ENCODE peak calls at places on chromosomes 4 and X, in four cellular contexts. A is brain microvascular endothelial cell, R is cardiac muscle cell, M is caudate nucleus. V is an unnamed sample.

GRCh38 chr4:129082302-129082701 is 11.0 kb downstream of the SCLT1 start:
- DNase-seq in R (no peak), A (no peak), M (no peak), V (no peak)

GRCh38 chrX:42823443-42823842 is 45.5 kb upstream of the PPP1R2C start:
- DNase-seq in R (no peak), A (no peak), M (no peak), V (no peak)

GRCh38 chr4:97987019-97987648 is 156.1 kb downstream of the STPG2 start:
- DNase-seq in A (no peak), R (peak; percentile 48), M (no peak), V (no peak)

GRCh38 chr4:103091601-103092223 is 7.9 kb downstream of the BDH2 start:
- DNase-seq in A (peak; percentile 50), R (peak; percentile 74), M (no peak), V (no peak)

GRCh38 chr4:106496066-106496465 is 127.5 kb upstream of the GIMD1 start:
- DNase-seq in M (no peak), A (no peak), R (no peak), V (no peak)

GRCh38 chrX:12948495-12948894 is 26.4 kb upstream of the TMSB4X start:
- DNase-seq in A (no peak), R (no peak), M (no peak), V (no peak)

GRCh38 chr4:40269133-40269532 is 66.0 kb upstream of the CHRNA9 start:
- DNase-seq in A (no peak), R (no peak), M (no peak), V (no peak)

GRCh38 chrX:83509246-83509801 is 1.2 kb downstream of the POU3F4 start:
- DNase-seq in M (no peak), R (no peak), A (no peak), V (no peak)

GRCh38 chr4:15398001-15398400 is 29.8 kb upstream of the C1QTNF7 start:
- DNase-seq in A (no peak), R (no peak), M (no peak), V (no peak)

GRCh38 chrX:138859421-138859820 is 147.9 kb upstream of the FGF13 start:
- DNase-seq in R (no peak), M (no peak), A (no peak), V (no peak)

GRCh38 chr4:55183926-55184599 is 58.7 kb upstream of the KDR start:
- DNase-seq in R (peak; percentile 97), A (peak; percentile 98), M (no peak), V (no peak)

GRCh38 chr4:144655491-144655890 is 9.5 kb downstream of the HHIP start:
- DNase-seq in A (no peak), M (no peak), R (no peak), V (no peak)

GRCh38 chr4:155657985-155658384 is 8.7 kb upstream of the GUCY1A1 start:
- DNase-seq in R (no peak), M (no peak), A (no peak), V (no peak)

GRCh38 chr4:110654254-110654635 is 31.4 kb upstream of the PITX2 start:
- DNase-seq in M (no peak), A (peak; percentile 20), R (peak; percentile 46), V (no peak)

GRCh38 chr4:147136783-147137182 is 191.1 kb upstream of the TTC29 start:
- DNase-seq in A (no peak), M (no peak), R (peak; percentile 38), V (no peak)

GRCh38 chr4:147137280-147137679 is 191.6 kb upstream of the TTC29 start:
- DNase-seq in M (no peak), R (no peak), A (no peak), V (no peak)

GRCh38 chr4:147138171-147138570 is 192.5 kb upstream of the TTC29 start:
- DNase-seq in M (no peak), A (peak; percentile 49), R (no peak), V (no peak)

GRCh38 chr4:147134536-147135210 is 189.0 kb upstream of the TTC29 start:
- DNase-seq in M (no peak), R (peak; percentile 25), A (no peak), V (no peak)

GRCh38 chr4:147136308-147136707 is 190.6 kb upstream of the TTC29 start:
- DNase-seq in M (no peak), A (peak; percentile 79), R (peak; percentile 93), V (no peak)
- H3K27ac ChIP-seq in M (no peak overlapping the region), A (peak overlapping the region; percentile 54), R (no peak overlapping the region), V (no peak overlapping the region)

GRCh38 chr4:151324449-151325319 is 721 bp downstream of the SH3D19 start:
- DNase-seq in A (peak; percentile 46), R (peak; percentile 25), M (no peak), V (peak; percentile 30)

GRCh38 chr4:151321586-151321985 is 3.8 kb downstream of the SH3D19 start:
- DNase-seq in A (no peak), M (no peak), R (no peak), V (no peak)

GRCh38 chr4:151322565-151322964 is 2.8 kb downstream of the SH3D19 start:
- DNase-seq in M (no peak), R (no peak), A (no peak), V (no peak)

GRCh38 chr4:151325320-151326246 is at the start of gene SH3D19:
- DNase-seq in A (peak; percentile 13), R (peak; percentile 83), M (peak; percentile 44), V (no peak)

GRCh38 chr4:151324124-151324448 is 1.3 kb downstream of the SH3D19 start:
- DNase-seq in R (no peak), A (no peak), M (no peak), V (no peak)
- H3K27ac ChIP-seq in R (peak overlapping the region; percentile 71), A (no peak overlapping the region), M (peak overlapping the region; percentile 79), V (peak overlapping the region; percentile 85)

GRCh38 chr4:74446896-74447295 is 2.0 kb downstream of the AREG start:
- DNase-seq in R (peak; percentile 38), M (no peak), A (no peak), V (no peak)

GRCh38 chr4:74441744-74442143 is 3.2 kb upstream of the AREG start:
- DNase-seq in M (no peak), R (no peak), A (no peak), V (no peak)

GRCh38 chr4:74447636-74448233 is 2.8 kb downstream of the AREG start:
- DNase-seq in R (peak; percentile 57), M (no peak), A (no peak), V (no peak)

GRCh38 chr4:74446193-74446868 is 1.4 kb downstream of the AREG start:
- DNase-seq in A (no peak), M (no peak), R (peak; percentile 54), V (no peak)

GRCh38 chr4:74444891-74445642 is at the start of gene AREG:
- DNase-seq in R (peak; percentile 97), M (no peak), A (peak; percentile 40), V (peak; percentile 7)
- H3K27ac ChIP-seq in R (no peak within 1 kb of the TSS), M (no peak within 1 kb of the TSS), A (peak within 1 kb of the TSS; percentile 20), V (no peak within 1 kb of the TSS)

GRCh38 chrX:46278591-46278990 is 266.6 kb downstream of the ZNF674 start:
- DNase-seq in M (no peak), A (no peak), R (no peak), V (no peak)

GRCh38 chrX:46279214-46279924 is 265.9 kb downstream of the ZNF674 start:
- DNase-seq in M (no peak), A (no peak), R (peak; percentile 13), V (no peak)

DNA sequence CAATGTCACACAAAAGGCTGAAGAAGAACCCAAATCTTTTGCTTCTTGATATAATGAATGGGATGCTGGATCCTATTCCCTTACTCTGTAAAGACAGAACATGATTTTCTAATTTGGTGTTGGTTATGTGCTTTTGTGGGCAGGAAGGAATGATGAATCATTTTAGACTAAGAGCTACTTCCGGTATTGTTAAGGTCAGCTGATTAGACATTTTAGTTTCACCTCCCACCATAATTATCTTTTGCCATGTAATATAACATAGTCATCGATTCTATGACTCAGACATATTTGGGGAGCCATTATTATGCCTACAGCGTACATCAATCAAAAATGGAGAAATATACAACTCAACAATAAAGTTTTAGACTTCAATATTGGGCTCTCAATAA is 265.3 kb downstream of the ZNF674 start:
- DNase-seq in M (no peak), R (peak; percentile 20), A (no peak), V (no peak)
- H3K27ac ChIP-seq in M (no peak overlapping the region), R (no peak overlapping the region), A (peak overlapping the region; percentile 4), V (no peak overlapping the region)

DNA sequence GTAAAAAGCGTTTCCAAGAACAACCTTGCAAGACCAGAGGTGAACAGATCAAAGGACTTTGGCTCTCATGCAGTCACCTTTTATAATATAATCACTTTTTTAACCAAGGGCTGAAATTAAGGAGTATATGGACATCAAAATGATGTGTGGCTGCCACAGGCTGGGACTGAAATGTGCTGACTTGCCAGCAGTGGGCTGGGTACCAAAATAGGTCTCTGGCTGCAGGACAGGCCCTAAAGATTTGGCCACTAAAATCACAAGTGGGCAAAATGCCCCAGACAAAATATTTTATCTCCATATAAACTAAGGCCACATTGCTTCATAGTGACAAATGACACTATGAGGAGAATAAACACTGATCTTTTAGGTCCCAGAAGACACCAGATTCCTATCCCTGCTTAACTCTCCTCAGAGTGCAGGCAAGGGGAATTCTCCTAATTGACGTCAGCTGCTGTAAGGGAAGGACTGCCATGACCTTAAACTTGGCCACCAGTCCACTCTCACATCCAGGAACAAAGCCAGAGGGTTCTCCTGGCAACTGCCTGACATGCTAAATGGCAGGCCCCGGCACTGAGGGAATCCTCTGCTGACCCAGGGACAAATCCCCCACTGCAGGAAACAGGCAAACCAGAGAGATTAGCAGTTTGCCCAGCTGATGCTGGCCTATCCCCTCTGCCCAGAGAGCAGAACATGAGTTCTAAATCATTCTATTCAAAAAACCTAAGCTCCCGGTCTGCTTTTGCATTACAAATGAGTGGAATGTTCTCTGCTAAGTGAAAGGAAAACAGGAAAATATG is 155.8 kb downstream of the PPP3CA start:
- DNase-seq in A (peak; percentile 77), R (peak; percentile 96), M (peak; percentile 28), V (peak; percentile 65)
- H3K27ac ChIP-seq in A (peak overlapping the region; percentile 57), R (peak overlapping the region; percentile 55), M (peak overlapping the region; percentile 56), V (peak overlapping the region; percentile 28)

GRCh38 chr4:183141997-183142396 is 42.9 kb downstream of the WWC2 start:
- DNase-seq in A (no peak), R (no peak), M (no peak), V (no peak)

GRCh38 chr4:183140911-183141320 is 41.9 kb downstream of the WWC2 start:
- DNase-seq in R (peak; percentile 60), A (peak; percentile 77), M (no peak), V (no peak)

GRCh38 chr4:183139972-183140570 is 41.0 kb downstream of the WWC2 start:
- DNase-seq in M (no peak), A (peak; percentile 47), R (no peak), V (no peak)

GRCh38 chr4:183145773-183146172 is 46.7 kb downstream of the WWC2 start:
- DNase-seq in M (no peak), R (no peak), A (no peak), V (no peak)

GRCh38 chr4:183142566-183143545 is 43.8 kb downstream of the WWC2 start:
- DNase-seq in M (no peak), R (peak; percentile 69), A (no peak), V (no peak)
- H3K27ac ChIP-seq in M (no peak overlapping the region), R (no peak overlapping the region), A (no peak overlapping the region), V (no peak overlapping the region)

V was measured in substantia nigra.